ENCODE peak calls at places on chromosomes 16 and 17, in four cellular contexts. One of them, this sample, is unnamed.

GRCh38 chr16:55622930-55623561 is 32.7 kb upstream of the SLC6A2 start:
- DNase-seq in hepatocyte: peak
- DNase-seq in transverse colon: no peak
- DNase-seq in B cell: no peak
- DNase-seq in this sample: no peak

GRCh38 chr17:40106760-40107265 is 6.4 kb upstream of the NR1D1 start:
- DNase-seq in hepatocyte: no peak
- DNase-seq in transverse colon: no peak
- DNase-seq in B cell: no peak
- DNase-seq in this sample: no peak

GRCh38 chr17:1104222-1104621 is 75.6 kb downstream of the ABR start:
- DNase-seq in hepatocyte: no peak
- DNase-seq in transverse colon: no peak
- DNase-seq in B cell: no peak
- DNase-seq in this sample: no peak

GRCh38 chr16:89721644-89722391 is 481 bp downstream of the ZNF276 start:
- DNase-seq in hepatocyte: peak
- DNase-seq in transverse colon: peak
- DNase-seq in B cell: peak
- DNase-seq in this sample: peak

GRCh38 chr17:9232591-9233270 is 211.4 kb downstream of the NTN1 start:
- DNase-seq in hepatocyte: no peak
- DNase-seq in transverse colon: peak
- DNase-seq in B cell: no peak
- DNase-seq in this sample: no peak

GRCh38 chr17:75589017-75589918 is 1.7 kb downstream of the MYO15B start:
- DNase-seq in hepatocyte: peak
- DNase-seq in transverse colon: peak
- DNase-seq in B cell: peak
- DNase-seq in this sample: peak

GRCh38 chr16:48143816-48144215 is 12.0 kb downstream of the ABCC12 start:
- DNase-seq in hepatocyte: no peak
- DNase-seq in transverse colon: no peak
- DNase-seq in B cell: no peak
- DNase-seq in this sample: no peak

GRCh38 chr16:85707528-85708095 is 18.9 kb upstream of the GINS2 start:
- DNase-seq in hepatocyte: no peak
- DNase-seq in transverse colon: peak
- DNase-seq in B cell: no peak
- DNase-seq in this sample: no peak

GRCh38 chr17:35373984-35374765 is 754 bp upstream of the SLFN11 start:
- DNase-seq in hepatocyte: peak
- DNase-seq in transverse colon: peak
- DNase-seq in B cell: peak
- DNase-seq in this sample: peak

GRCh38 chr17:72510454-72511016 is 389.7 kb downstream of the SOX9 start:
- DNase-seq in hepatocyte: no peak
- DNase-seq in transverse colon: no peak
- DNase-seq in B cell: no peak
- DNase-seq in this sample: no peak

GRCh38 chr16:69829338-69829737 is 67.2 kb downstream of the WWP2 start:
- DNase-seq in hepatocyte: no peak
- DNase-seq in transverse colon: no peak
- DNase-seq in B cell: no peak
- DNase-seq in this sample: no peak

GRCh38 chr16:71351558-71351901 is 7.0 kb upstream of the CALB2 start:
- DNase-seq in hepatocyte: no peak
- DNase-seq in transverse colon: no peak
- DNase-seq in B cell: no peak
- DNase-seq in this sample: no peak

GRCh38 chr16:4142268-4142667 is 26.0 kb upstream of the ADCY9 start:
- DNase-seq in hepatocyte: no peak
- DNase-seq in transverse colon: no peak
- DNase-seq in B cell: no peak
- DNase-seq in this sample: peak

GRCh38 chr16:65200374-65200773 is 78.5 kb upstream of the CDH11 start:
- DNase-seq in hepatocyte: no peak
- DNase-seq in transverse colon: no peak
- DNase-seq in B cell: no peak
- DNase-seq in this sample: no peak

GRCh38 chr17:41211845-41212466 is 14.5 kb upstream of the KRTAP9-2 start:
- DNase-seq in hepatocyte: no peak
- DNase-seq in transverse colon: peak
- DNase-seq in B cell: no peak
- DNase-seq in this sample: no peak

GRCh38 chr17:17191961-17192381 is 14.2 kb downstream of the PLD6 start:
- DNase-seq in hepatocyte: no peak
- DNase-seq in transverse colon: no peak
- DNase-seq in B cell: no peak
- DNase-seq in this sample: no peak

GRCh38 chr16:29708917-29709600 is 30.1 kb downstream of the QPRT start:
- DNase-seq in hepatocyte: no peak
- DNase-seq in transverse colon: no peak
- DNase-seq in B cell: no peak
- DNase-seq in this sample: no peak

GRCh38 chr17:29225388-29225787 is 21.3 kb upstream of the CRYBA1 start:
- DNase-seq in hepatocyte: no peak
- DNase-seq in transverse colon: no peak
- DNase-seq in B cell: no peak
- DNase-seq in this sample: peak

GRCh38 chr16:56871172-56871593 is 6.2 kb downstream of the SLC12A3 start:
- DNase-seq in hepatocyte: peak
- DNase-seq in transverse colon: peak
- DNase-seq in B cell: no peak
- DNase-seq in this sample: peak

GRCh38 chr17:76123749-76124581 is 17.1 kb downstream of the FOXJ1 start:
- DNase-seq in hepatocyte: no peak
- DNase-seq in transverse colon: no peak
- DNase-seq in B cell: no peak
- DNase-seq in this sample: no peak

GRCh38 chr16:82042144-82042543 is 7.1 kb downstream of the HSD17B2 start:
- DNase-seq in hepatocyte: no peak
- DNase-seq in transverse colon: peak
- DNase-seq in B cell: no peak
- DNase-seq in this sample: no peak

GRCh38 chr16:16159662-16160061 is 63.6 kb downstream of the ABCC6 start:
- DNase-seq in hepatocyte: no peak
- DNase-seq in transverse colon: no peak
- DNase-seq in B cell: no peak
- DNase-seq in this sample: no peak

GRCh38 chr16:70433456-70434103 is 5.3 kb downstream of the ST3GAL2 start:
- DNase-seq in hepatocyte: peak
- DNase-seq in transverse colon: peak
- DNase-seq in B cell: no peak
- DNase-seq in this sample: no peak

GRCh38 chr16:55015181-55015913 is 84.7 kb downstream of the IRX5 start:
- DNase-seq in hepatocyte: no peak
- DNase-seq in transverse colon: no peak
- DNase-seq in B cell: no peak
- DNase-seq in this sample: no peak

GRCh38 chr17:17018021-17018441 is 24.2 kb upstream of the MPRIP start:
- DNase-seq in hepatocyte: no peak
- DNase-seq in transverse colon: no peak
- DNase-seq in B cell: no peak
- DNase-seq in this sample: peak

DNA sequence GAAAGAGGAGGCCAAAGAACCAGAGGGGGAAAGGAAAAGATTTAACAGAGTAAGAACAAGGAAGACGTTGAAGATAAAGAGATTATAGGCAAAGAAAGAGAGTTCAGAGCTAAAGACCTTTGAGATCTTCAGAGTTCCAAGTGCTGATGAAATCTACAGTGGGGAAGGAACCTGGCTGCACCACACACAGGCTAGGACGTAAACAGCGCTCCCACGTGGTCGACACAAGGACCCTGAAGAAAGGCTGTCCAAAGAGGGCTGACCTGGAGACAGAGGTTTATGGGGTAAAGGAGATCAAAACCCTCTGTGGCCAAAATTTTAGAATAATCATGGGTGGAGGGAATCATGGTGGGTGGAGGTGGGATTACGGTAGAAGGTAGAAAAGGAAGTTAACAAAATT is 121.6 kb downstream of the PMP22 start:
- DNase-seq in hepatocyte: no peak
- DNase-seq in transverse colon: no peak
- DNase-seq in B cell: no peak
- DNase-seq in this sample: no peak
- TF ChIP-seq CTCF in hepatocyte: no peak
- TF ChIP-seq CTCF in transverse colon: no peak
- TF ChIP-seq CTCF in B cell: no peak
- TF ChIP-seq CTCF in this sample: no peak

GRCh38 chr17:44362479-44362963 is 1.1 kb downstream of the FAM171A2 start:
- DNase-seq in hepatocyte: no peak
- DNase-seq in transverse colon: no peak
- DNase-seq in B cell: no peak
- DNase-seq in this sample: no peak

GRCh38 chr17:44362964-44363612 is 565 bp downstream of the FAM171A2 start:
- DNase-seq in hepatocyte: peak
- DNase-seq in transverse colon: no peak
- DNase-seq in B cell: no peak
- DNase-seq in this sample: peak

GRCh38 chr17:44361292-44362055 is 2.2 kb downstream of the FAM171A2 start:
- DNase-seq in hepatocyte: no peak
- DNase-seq in transverse colon: no peak
- DNase-seq in B cell: no peak
- DNase-seq in this sample: no peak

GRCh38 chr17:44362056-44362355 is 1.6 kb downstream of the FAM171A2 start:
- DNase-seq in hepatocyte: no peak
- DNase-seq in transverse colon: no peak
- DNase-seq in B cell: no peak
- DNase-seq in this sample: no peak

DNA sequence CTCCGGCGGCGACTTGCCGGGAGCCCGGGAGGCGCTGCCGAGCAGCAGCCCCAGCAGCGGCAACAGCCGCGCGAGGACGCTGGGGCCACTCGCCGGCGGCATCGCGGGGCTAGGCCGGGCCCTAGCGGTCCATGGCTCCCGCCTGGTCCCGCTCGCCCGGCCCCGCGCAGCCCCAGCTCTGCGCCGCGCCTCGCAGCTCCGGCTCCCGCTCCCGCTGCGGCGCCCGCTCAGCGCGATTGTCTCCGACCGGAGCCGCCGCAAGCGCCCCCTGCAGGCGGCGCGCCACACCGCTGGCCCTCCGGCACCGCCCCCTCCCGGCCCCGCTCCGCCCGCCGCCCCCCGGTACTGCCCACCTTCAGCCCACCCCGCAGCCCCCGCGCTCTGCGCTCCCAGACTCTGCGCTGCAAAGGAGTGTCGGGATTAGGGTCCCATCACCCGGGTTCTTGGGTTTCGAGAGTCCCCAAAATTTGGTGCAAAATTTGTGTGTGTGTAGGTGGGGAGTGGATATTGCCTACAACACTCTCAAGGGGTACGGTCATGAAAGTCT is at the start of gene FAM171A2:
- DNase-seq in hepatocyte: peak
- DNase-seq in transverse colon: peak
- DNase-seq in B cell: no peak
- DNase-seq in this sample: peak
- TF ChIP-seq CTCF in hepatocyte: peak
- TF ChIP-seq CTCF in transverse colon: peak
- TF ChIP-seq CTCF in B cell: peak
- TF ChIP-seq CTCF in this sample: peak

GRCh38 chr16:25106567-25107465 is 4.7 kb upstream of the LCMT1 start:
- DNase-seq in hepatocyte: peak
- DNase-seq in transverse colon: peak
- DNase-seq in B cell: peak
- DNase-seq in this sample: peak
- TF ChIP-seq CTCF in hepatocyte: peak
- TF ChIP-seq CTCF in transverse colon: peak
- TF ChIP-seq CTCF in B cell: peak
- TF ChIP-seq CTCF in this sample: peak

GRCh38 chr16:83390759-83391158 is 417.0 kb upstream of the HSBP1 start:
- DNase-seq in hepatocyte: no peak
- DNase-seq in transverse colon: no peak
- DNase-seq in B cell: no peak
- DNase-seq in this sample: no peak
- TF ChIP-seq CTCF in hepatocyte: no peak
- TF ChIP-seq CTCF in transverse colon: no peak
- TF ChIP-seq CTCF in B cell: no peak
- TF ChIP-seq CTCF in this sample: no peak

DNA sequence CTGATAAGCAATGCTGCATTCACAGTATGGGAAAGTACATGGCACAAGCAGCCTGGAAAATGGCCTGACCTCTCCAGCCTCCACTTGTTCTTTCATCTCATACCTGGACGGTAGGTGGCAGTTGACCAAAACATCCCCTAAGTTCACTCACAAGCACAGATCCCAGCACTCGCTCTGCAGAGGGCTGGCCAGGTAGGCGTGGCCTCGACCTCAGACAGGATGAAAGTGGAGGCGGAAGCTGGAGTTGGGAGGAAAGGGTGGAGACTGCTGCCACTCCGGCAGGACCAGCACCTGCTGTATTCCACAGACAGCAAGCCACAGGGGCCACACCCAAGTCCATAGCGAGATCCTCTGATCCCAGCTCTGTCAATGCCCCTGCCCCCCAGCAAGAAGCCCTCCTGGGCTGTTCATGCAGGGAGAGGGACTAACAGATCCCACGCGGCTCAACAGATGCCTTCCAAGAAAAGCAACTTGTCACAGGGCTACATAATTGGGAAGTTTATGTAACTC is 31.3 kb downstream of the ZCCHC14 start:
- DNase-seq in hepatocyte: peak
- DNase-seq in transverse colon: peak
- DNase-seq in B cell: no peak
- DNase-seq in this sample: peak
- TF ChIP-seq CTCF in hepatocyte: peak
- TF ChIP-seq CTCF in transverse colon: peak
- TF ChIP-seq CTCF in B cell: peak
- TF ChIP-seq CTCF in this sample: peak

DNA sequence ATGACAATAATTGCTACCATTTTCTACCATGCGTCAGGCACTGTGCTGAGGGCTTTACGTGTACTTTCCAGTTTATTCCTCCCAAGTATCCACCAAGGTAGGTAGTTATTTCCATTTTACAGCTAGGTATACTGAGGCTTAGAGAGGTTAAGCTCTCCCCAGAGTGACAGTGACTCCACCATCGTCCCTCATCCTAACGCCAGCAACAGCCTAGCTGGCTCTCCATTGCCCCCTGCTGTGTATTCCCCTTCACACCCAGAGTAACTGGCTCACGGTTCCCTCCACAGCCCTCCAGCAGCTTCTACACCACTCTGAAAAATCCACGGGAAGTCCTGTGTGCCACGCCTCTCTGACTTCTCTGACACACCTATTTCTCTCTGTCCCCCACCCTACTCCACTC is 7.1 kb upstream of the ASGR1 start:
- DNase-seq in hepatocyte: no peak
- DNase-seq in transverse colon: no peak
- DNase-seq in B cell: no peak
- DNase-seq in this sample: no peak
- TF ChIP-seq CTCF in hepatocyte: peak
- TF ChIP-seq CTCF in transverse colon: no peak
- TF ChIP-seq CTCF in B cell: no peak
- TF ChIP-seq CTCF in this sample: no peak